ENCODE peak calls at places on chromosome 14, in four cellular contexts. X, A, I and O are unnamed samples.

GRCh38 chr14:64040044-64040443 is 187.2 kb downstream of the SYNE2 start:
- DNase-seq in X (no peak), A (no peak), I (no peak), O (no peak)

GRCh38 chr14:21455592-21455911 is 371 bp downstream of the CHD8 start:
- DNase-seq in I (no peak), X (no peak), A (no peak), O (no peak)

GRCh38 chr14:80965041-80965440 is 9.6 kb downstream of the TSHR start:
- DNase-seq in X (no peak), I (no peak), A (no peak), O (no peak)

GRCh38 chr14:31229638-31230229 is 22.1 kb upstream of the HECTD1 start:
- DNase-seq in I (no peak), X (peak; percentile 92), A (peak; percentile 67), O (no peak)

GRCh38 chr14:80996049-80996901 is 40.9 kb downstream of the TSHR start:
- DNase-seq in I (no peak), X (peak; percentile 66), A (peak; percentile 25), O (no peak)

GRCh38 chr14:24130717-24131548 is 474 bp downstream of the FITM1 start:
- DNase-seq in I (no peak), X (no peak), A (no peak), O (no peak)

GRCh38 chr14:105397350-105397931 is 897 bp upstream of the TEX22 start:
- DNase-seq in X (no peak), A (no peak), I (no peak), O (no peak)

GRCh38 chr14:74921053-74921620 is 1.9 kb downstream of the RPS6KL1 start:
- DNase-seq in X (no peak), A (no peak), I (no peak), O (no peak)

GRCh38 chr14:91376547-91377477 is 40.8 kb downstream of the CCDC88C start:
- DNase-seq in I (no peak), A (no peak), X (no peak), O (no peak)

GRCh38 chr14:80055226-80055625 is 156.1 kb downstream of the DIO2 start:
- DNase-seq in A (no peak), I (no peak), X (no peak), O (no peak)

GRCh38 chr14:100334904-100335303 is 11.8 kb downstream of the SLC25A47 start:
- DNase-seq in X (no peak), A (no peak), I (no peak), O (no peak)

GRCh38 chr14:33435911-33436310 is 497.2 kb downstream of the NPAS3 start:
- DNase-seq in A (no peak), I (no peak), X (no peak), O (no peak)

GRCh38 chr14:64610049-64610746 is 60.4 kb downstream of the PPP1R36 start:
- DNase-seq in A (no peak), X (no peak), I (no peak), O (peak; percentile 14)

GRCh38 chr14:54312166-54312801 is 84.5 kb upstream of the CDKN3 start:
- DNase-seq in I (no peak), A (no peak), X (peak; percentile 62), O (no peak)

DNA sequence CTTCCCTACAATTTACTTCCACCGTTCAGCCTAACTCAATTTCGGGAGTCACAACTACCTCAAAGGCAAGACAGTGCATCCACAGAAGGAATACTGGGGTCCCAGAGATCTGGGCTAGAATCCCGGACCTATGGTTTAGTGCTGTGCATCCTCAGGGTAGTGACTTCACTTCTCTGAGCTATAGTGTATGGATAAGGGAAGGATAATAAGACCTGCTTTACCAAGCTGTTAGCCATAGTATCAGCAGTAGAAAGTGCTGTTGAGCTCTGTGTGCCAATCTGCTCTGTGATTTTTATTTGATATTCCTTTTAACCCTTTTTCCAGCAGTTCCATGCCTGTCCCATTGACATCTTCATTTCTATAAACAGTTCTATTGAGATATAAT is 1044.3 kb downstream of the BCL11B start:
- DNase-seq in X (no peak), I (no peak), A (no peak), O (no peak)
- TF ChIP-seq EGR1 in X (no peak), I (no peak), A (no peak), O (no peak)

GRCh38 chr14:68491793-68492192 is 301.1 kb downstream of the ZFP36L1 start:
- DNase-seq in I (no peak), A (no peak), X (no peak), O (no peak)

GRCh38 chr14:68495638-68496114 is 297.2 kb downstream of the ZFP36L1 start:
- DNase-seq in I (peak; percentile 83), X (no peak), A (no peak), O (no peak)

GRCh38 chr14:68492889-68493288 is 300.0 kb downstream of the ZFP36L1 start:
- DNase-seq in X (no peak), I (no peak), A (no peak), O (no peak)

GRCh38 chr14:68497016-68497415 is 295.9 kb downstream of the ZFP36L1 start:
- DNase-seq in X (no peak), I (no peak), A (no peak), O (no peak)

GRCh38 chr14:68495101-68495637 is 297.7 kb downstream of the ZFP36L1 start:
- DNase-seq in A (no peak), I (no peak), X (no peak), O (no peak)
- TF ChIP-seq EGR1 in A (no peak), I (no peak), X (no peak), O (no peak)

GRCh38 chr14:76514599-76514998 is 138.7 kb downstream of the ESRRB start:
- DNase-seq in A (peak; percentile 45), I (no peak), X (peak; percentile 48), O (no peak)
- TF ChIP-seq EGR1 in A (no peak), I (no peak), X (no peak), O (no peak)

DNA sequence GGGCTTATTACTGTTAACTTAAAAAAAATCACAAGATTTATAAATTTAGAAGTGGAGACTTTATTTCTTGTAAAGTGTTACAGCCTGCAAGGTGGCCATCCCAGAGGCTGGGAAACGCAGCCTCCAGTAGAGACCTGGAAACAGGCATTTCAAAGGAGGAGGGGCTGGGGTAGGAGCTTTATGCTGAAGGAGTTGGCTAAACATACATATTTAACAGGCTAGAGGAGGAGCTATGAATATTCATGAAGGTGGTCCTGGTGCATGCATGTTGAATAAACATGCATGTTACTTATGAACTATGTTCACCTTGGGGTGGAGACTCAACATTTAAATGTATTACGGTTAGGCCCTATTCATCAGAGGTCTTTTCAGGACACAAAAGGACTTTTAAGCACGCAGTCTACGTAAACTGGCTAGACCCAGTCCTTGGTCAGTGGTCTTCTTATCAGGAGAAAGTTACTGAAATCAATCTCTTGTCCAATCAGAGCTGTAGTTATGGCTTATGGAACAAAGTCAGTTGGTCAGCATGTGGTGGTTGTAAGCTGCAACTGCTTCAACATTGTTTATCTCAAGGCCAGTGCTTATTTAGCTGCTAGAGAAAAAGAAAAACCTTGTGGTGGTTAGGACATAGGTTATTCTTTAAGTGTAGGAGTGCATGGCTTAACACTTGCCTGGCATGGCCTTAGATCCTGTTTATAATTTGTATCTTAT is 11.4 kb upstream of the ARF6 start:
- DNase-seq in X (no peak), I (no peak), A (no peak), O (no peak)
- TF ChIP-seq EGR1 in X (no peak), I (no peak), A (no peak), O (no peak)

DNA sequence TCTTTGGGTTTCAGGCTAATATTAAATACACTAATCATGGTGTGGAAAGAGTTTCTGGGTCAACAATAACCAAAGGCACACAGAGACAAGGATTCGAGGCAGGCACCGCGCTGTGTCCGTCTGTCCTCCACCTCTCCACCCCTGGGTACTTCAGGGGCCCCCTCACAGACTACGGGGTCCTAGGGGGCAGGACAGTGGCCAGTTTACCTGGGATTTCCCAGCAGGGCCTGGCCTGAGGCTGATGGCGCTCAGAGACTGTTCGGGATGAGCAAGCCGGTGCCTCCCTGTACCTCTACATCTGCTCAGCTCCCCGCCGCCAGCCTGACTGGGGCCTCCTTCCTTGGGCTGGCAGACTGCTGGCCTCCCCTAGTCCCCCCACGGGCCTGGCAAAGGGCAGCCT is 18.1 kb upstream of the EIF5 start:
- DNase-seq in I (no peak), A (no peak), X (no peak), O (no peak)
- TF ChIP-seq EGR1 in I (no peak), A (no peak), X (no peak), O (no peak)